ENCODE peak calls at places on chromosomes 4 and X, in five cellular contexts. W is GM12878, X is A549, N is HepG2, B is K562. G is an unnamed sample. For H3K9me3, the result is how much of the 10 kb centered on the place peaks cover.

GRCh38 chrX:150032742-150033141 is 94.5 kb upstream of the EOLA2 start:
- DNase-seq in W (no peak), X (peak), B (no peak), N (no peak), G (peak)

GRCh38 chr4:76306882-76307669 is 543 bp downstream of the STBD1 start:
- DNase-seq in X (peak), N (peak), B (no peak), W (no peak), G (peak)

GRCh38 chr4:71389149-71389840 is 50.5 kb downstream of the SLC4A4 start:
- DNase-seq in B (no peak), W (no peak), X (peak), N (no peak), G (peak)

GRCh38 chr4:72352746-72353145 is 216.3 kb downstream of the ADAMTS3 start:
- DNase-seq in B (no peak), N (no peak), X (no peak), W (no peak), G (no peak)

GRCh38 chr4:47528651-47529050 is 43.6 kb downstream of the ATP10D start:
- DNase-seq in N (no peak), X (no peak), W (no peak), B (no peak), G (peak)

GRCh38 chr4:185779520-185779919 is 32.5 kb downstream of the SORBS2 start:
- DNase-seq in X (peak), W (no peak), N (peak), B (no peak), G (no peak)

GRCh38 chr4:183966371-183966770 is 61.3 kb downstream of the STOX2 start:
- DNase-seq in N (no peak), X (no peak), B (no peak), W (no peak), G (peak)

GRCh38 chr4:111494971-111495370 is 650.3 kb upstream of the FAM241A start:
- DNase-seq in X (no peak), W (no peak), B (no peak), N (no peak), G (peak)

GRCh38 chr4:176359590-176359989 is 39.8 kb downstream of the SPCS3 start:
- DNase-seq in N (no peak), W (no peak), X (no peak), B (no peak), G (peak)

GRCh38 chrX:1248381-1249061 is 20.1 kb upstream of the CSF2RA start:
- DNase-seq in X (peak), N (peak), B (no peak), W (no peak), G (no peak)

GRCh38 chr4:128130621-128131020 is 69.5 kb downstream of the LARP1B start:
- DNase-seq in W (no peak), B (no peak), N (no peak), X (no peak), G (no peak)

GRCh38 chr4:8391972-8392371 is 48.6 kb downstream of the ACOX3 start:
- DNase-seq in X (no peak), B (no peak), W (peak), N (no peak), G (peak)

GRCh38 chr4:30792616-30793015 is 72.4 kb downstream of the PCDH7 start:
- DNase-seq in W (no peak), B (no peak), N (no peak), X (no peak), G (no peak)

GRCh38 chr4:112532267-112532666 is 16.3 kb upstream of the NEUROG2 start:
- DNase-seq in N (no peak), W (no peak), B (no peak), X (no peak), G (peak)

GRCh38 chrX:66902081-66902480 is 263.2 kb upstream of the EDA2R start:
- DNase-seq in X (no peak), N (no peak), B (no peak), W (no peak), G (no peak)

GRCh38 chr4:101155368-101155767 is 192.0 kb downstream of the PPP3CA start:
- DNase-seq in X (peak), W (no peak), B (no peak), N (no peak), G (peak)

GRCh38 chr4:93084599-93085305 is 743.8 kb upstream of the ATOH1 start:
- DNase-seq in W (no peak), B (no peak), N (no peak), X (no peak), G (no peak)

GRCh38 chrX:40521868-40522450 is 58.8 kb upstream of the ATP6AP2 start:
- DNase-seq in B (no peak), X (no peak), W (no peak), N (no peak), G (no peak)

GRCh38 chr4:16297003-16297402 is 70.7 kb upstream of the TAPT1 start:
- DNase-seq in W (no peak), X (no peak), B (no peak), N (no peak), G (no peak)

DNA sequence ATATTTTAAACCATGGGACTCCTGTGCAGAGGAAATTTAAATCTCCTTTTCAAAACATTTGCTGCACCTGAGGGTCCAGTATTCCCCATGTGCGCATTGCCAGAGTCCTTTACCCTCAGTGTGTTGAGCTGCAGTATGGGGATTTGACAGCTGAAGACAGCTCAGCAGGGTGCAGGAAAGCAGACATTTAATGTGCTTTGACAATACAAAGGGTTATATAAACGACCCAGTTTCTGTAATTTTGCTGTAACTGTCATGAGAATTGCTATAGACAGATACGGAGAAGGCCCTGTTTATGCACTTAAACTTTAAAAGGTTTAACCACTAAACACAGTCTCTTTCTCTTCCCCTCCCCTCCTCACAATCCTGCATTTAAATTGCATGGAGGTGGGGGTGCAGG is 393.4 kb downstream of the MID1IP1 start:
- DNase-seq in X (no peak), N (no peak), W (no peak), B (no peak), G (no peak)
- TF ChIP-seq BHLHE40 in X (no peak), N (no peak), W (no peak), B (no peak), G (no peak)

GRCh38 chrX:70088791-70089190 is 26.5 kb downstream of the OTUD6A start:
- DNase-seq in X (no peak), N (no peak), W (no peak), B (no peak), G (no peak)

GRCh38 chrX:70088281-70088680 is 26.0 kb downstream of the OTUD6A start:
- DNase-seq in X (no peak), W (no peak), N (no peak), B (no peak), G (peak)

GRCh38 chrX:70089575-70090297 is 27.5 kb downstream of the OTUD6A start:
- DNase-seq in W (no peak), N (no peak), X (no peak), B (no peak), G (peak)

GRCh38 chrX:70084592-70084991 is 22.3 kb downstream of the OTUD6A start:
- DNase-seq in X (no peak), B (no peak), W (no peak), N (no peak), G (no peak)

GRCh38 chrX:70087857-70088256 is 25.6 kb downstream of the OTUD6A start:
- DNase-seq in W (no peak), X (no peak), B (no peak), N (no peak), G (peak)
- H3K9me3 ChIP-seq in W (under half), X (under half), B (under half), N (under half), G (under half)

GRCh38 chrX:143669395-143669794 is 33.5 kb upstream of the SLITRK4 start:
- DNase-seq in B (no peak), W (no peak), X (no peak), N (no peak), G (no peak)
- TF ChIP-seq CTCF in B (no peak), W (no peak), X (no peak), N (no peak), G (no peak)

DNA sequence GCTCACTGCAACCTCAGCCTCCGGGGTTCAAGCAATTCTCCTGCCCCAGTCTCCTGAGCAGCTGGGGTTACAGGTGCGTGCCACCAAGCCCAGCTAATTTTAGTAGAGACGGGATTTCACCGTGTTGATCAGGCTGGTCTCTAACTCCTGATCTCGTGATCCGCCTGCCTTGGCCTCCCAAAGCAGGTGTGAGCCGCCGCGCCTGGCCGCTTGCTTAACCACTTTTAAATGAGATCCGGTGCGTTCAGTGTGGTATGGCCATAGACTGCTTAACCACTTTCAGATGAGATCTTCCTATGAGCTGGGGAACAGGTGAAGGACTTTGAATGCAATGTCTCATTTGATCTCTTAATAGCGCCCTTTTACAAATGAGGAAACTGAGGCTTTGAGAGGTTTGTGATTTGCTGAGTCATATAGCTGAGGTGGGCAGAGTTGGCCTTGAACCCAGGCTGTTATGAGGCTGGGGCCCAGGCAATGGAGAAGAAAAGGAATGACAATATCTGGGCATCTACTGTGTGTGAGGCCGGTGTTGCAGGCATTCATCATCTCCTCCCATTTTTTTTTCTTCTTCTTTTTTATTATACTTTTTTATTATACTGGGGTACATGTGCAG is 41.9 kb upstream of the NSG1 start:
- DNase-seq in X (no peak), B (no peak), N (no peak), W (peak), G (no peak)
- TF ChIP-seq BHLHE40 in X (no peak), B (no peak), N (no peak), W (peak), G (no peak)

GRCh38 chrX:2324116-2324515 is 176.7 kb downstream of the DHRSX start:
- DNase-seq in B (no peak), W (no peak), N (no peak), X (no peak), G (no peak)

GRCh38 chrX:2321411-2321810 is 179.4 kb downstream of the DHRSX start:
- DNase-seq in W (no peak), X (no peak), B (no peak), N (no peak), G (no peak)

GRCh38 chrX:2320580-2321327 is 180.0 kb downstream of the DHRSX start:
- DNase-seq in W (no peak), N (peak), B (no peak), X (peak), G (peak)

GRCh38 chrX:2327423-2327822 is 173.4 kb downstream of the DHRSX start:
- DNase-seq in X (no peak), N (no peak), B (no peak), W (no peak), G (no peak)

GRCh38 chrX:2325076-2325784 is 175.5 kb downstream of the DHRSX start:
- DNase-seq in B (peak), X (no peak), N (no peak), W (peak), G (peak)
- H3K9me3 ChIP-seq in B (under half), X (under half), N (under half), W (under half), G (under half)

G was measured in IMR-90.